ENCODE peak calls at places on chromosomes 12 and 14, in ten cellular contexts. One of them, this sample, is unnamed. For H3K4me1, the result is how much of the 10 kb centered on the place peaks cover.

GRCh38 chr12:6335451-6336078 is 6.3 kb downstream of the TNFRSF1A start:
- DNase-seq in A549: peak
- DNase-seq in sigmoid colon: peak
- DNase-seq in stomach: peak
- DNase-seq in IMR-90: peak
- DNase-seq in tibial nerve: peak
- DNase-seq in spleen: peak
- DNase-seq in uterus: peak
- DNase-seq in body of pancreas: peak
- DNase-seq in adrenal gland: peak
- DNase-seq in this sample: peak

GRCh38 chr14:102811971-102812370 is 34.7 kb downstream of the TRAF3 start:
- DNase-seq in stomach: no peak
- DNase-seq in body of pancreas: no peak
- DNase-seq in adrenal gland: no peak
- DNase-seq in sigmoid colon: no peak
- DNase-seq in uterus: no peak
- DNase-seq in IMR-90: no peak
- DNase-seq in A549: no peak
- DNase-seq in spleen: no peak
- DNase-seq in tibial nerve: no peak
- DNase-seq in this sample: no peak

GRCh38 chr14:55294603-55295002 is 23.4 kb downstream of the FBXO34 start:
- DNase-seq in adrenal gland: no peak
- DNase-seq in A549: no peak
- DNase-seq in spleen: no peak
- DNase-seq in tibial nerve: no peak
- DNase-seq in uterus: no peak
- DNase-seq in sigmoid colon: no peak
- DNase-seq in IMR-90: no peak
- DNase-seq in stomach: no peak
- DNase-seq in body of pancreas: no peak
- DNase-seq in this sample: no peak

GRCh38 chr14:68814376-68815287 is 21.8 kb upstream of the ZFP36L1 start:
- DNase-seq in IMR-90: peak
- DNase-seq in sigmoid colon: peak
- DNase-seq in spleen: peak
- DNase-seq in stomach: no peak
- DNase-seq in uterus: peak
- DNase-seq in adrenal gland: no peak
- DNase-seq in tibial nerve: peak
- DNase-seq in body of pancreas: peak
- DNase-seq in A549: peak
- DNase-seq in this sample: no peak

GRCh38 chr12:79988368-79988767 is 53.5 kb upstream of the PPP1R12A start:
- DNase-seq in stomach: no peak
- DNase-seq in IMR-90: peak
- DNase-seq in adrenal gland: no peak
- DNase-seq in sigmoid colon: no peak
- DNase-seq in A549: no peak
- DNase-seq in body of pancreas: no peak
- DNase-seq in uterus: no peak
- DNase-seq in tibial nerve: no peak
- DNase-seq in spleen: no peak
- DNase-seq in this sample: no peak

GRCh38 chr14:100192250-100192671 is 32.8 kb upstream of the DEGS2 start:
- DNase-seq in uterus: peak
- DNase-seq in stomach: no peak
- DNase-seq in spleen: peak
- DNase-seq in IMR-90: no peak
- DNase-seq in tibial nerve: no peak
- DNase-seq in body of pancreas: peak
- DNase-seq in A549: no peak
- DNase-seq in adrenal gland: peak
- DNase-seq in sigmoid colon: peak
- DNase-seq in this sample: peak

GRCh38 chr12:7431993-7432685 is 11.8 kb downstream of the CD163L1 start:
- DNase-seq in A549: no peak
- DNase-seq in uterus: no peak
- DNase-seq in adrenal gland: no peak
- DNase-seq in sigmoid colon: no peak
- DNase-seq in stomach: no peak
- DNase-seq in tibial nerve: no peak
- DNase-seq in IMR-90: peak
- DNase-seq in body of pancreas: no peak
- DNase-seq in spleen: no peak
- DNase-seq in this sample: no peak

GRCh38 chr14:101506921-101507300 is 54.4 kb upstream of the DIO3 start:
- DNase-seq in sigmoid colon: peak
- DNase-seq in IMR-90: no peak
- DNase-seq in stomach: peak
- DNase-seq in uterus: peak
- DNase-seq in adrenal gland: no peak
- DNase-seq in tibial nerve: no peak
- DNase-seq in spleen: peak
- DNase-seq in A549: no peak
- DNase-seq in body of pancreas: peak
- DNase-seq in this sample: no peak

DNA sequence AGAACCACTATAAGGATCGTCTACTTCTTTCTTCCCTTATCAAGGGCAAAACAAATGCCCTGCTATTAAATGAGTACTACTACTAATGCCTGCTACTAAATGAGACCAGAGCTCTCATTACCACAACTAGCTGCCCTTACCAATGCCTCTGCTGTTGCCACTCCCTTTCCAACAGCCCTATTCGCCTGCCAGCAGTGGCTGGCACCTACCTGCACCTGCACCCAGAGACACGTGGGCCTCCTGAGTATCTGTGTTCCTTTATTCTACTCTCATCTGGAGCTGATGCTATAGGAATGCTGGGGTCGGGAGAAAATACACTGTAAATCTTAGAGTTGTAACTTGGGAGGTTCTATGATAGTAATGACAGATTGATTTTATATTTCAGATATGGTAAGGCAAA is 174.7 kb downstream of the SLC2A13 start:
- DNase-seq in uterus: no peak
- DNase-seq in sigmoid colon: no peak
- DNase-seq in A549: no peak
- DNase-seq in stomach: no peak
- DNase-seq in body of pancreas: no peak
- DNase-seq in IMR-90: no peak
- DNase-seq in spleen: no peak
- DNase-seq in adrenal gland: no peak
- DNase-seq in tibial nerve: no peak
- DNase-seq in this sample: no peak
- H3K4me3 ChIP-seq in uterus: no peak
- H3K4me3 ChIP-seq in sigmoid colon: no peak
- H3K4me3 ChIP-seq in A549: no peak
- H3K4me3 ChIP-seq in stomach: no peak
- H3K4me3 ChIP-seq in body of pancreas: no peak
- H3K4me3 ChIP-seq in IMR-90: no peak
- H3K4me3 ChIP-seq in spleen: no peak
- H3K4me3 ChIP-seq in adrenal gland: no peak
- H3K4me3 ChIP-seq in tibial nerve: no peak
- H3K4me3 ChIP-seq in this sample: no peak

GRCh38 chr12:54296393-54297121 is 4.3 kb downstream of the NFE2 start:
- DNase-seq in body of pancreas: no peak
- DNase-seq in adrenal gland: no peak
- DNase-seq in IMR-90: no peak
- DNase-seq in stomach: no peak
- DNase-seq in A549: no peak
- DNase-seq in uterus: no peak
- DNase-seq in spleen: no peak
- DNase-seq in sigmoid colon: no peak
- DNase-seq in tibial nerve: no peak
- DNase-seq in this sample: no peak

GRCh38 chr12:54294914-54295566 is 5.8 kb downstream of the NFE2 start:
- DNase-seq in IMR-90: no peak
- DNase-seq in sigmoid colon: no peak
- DNase-seq in spleen: no peak
- DNase-seq in body of pancreas: no peak
- DNase-seq in adrenal gland: no peak
- DNase-seq in A549: no peak
- DNase-seq in stomach: no peak
- DNase-seq in tibial nerve: no peak
- DNase-seq in uterus: no peak
- DNase-seq in this sample: no peak

GRCh38 chr12:54292931-54293241 is 7.9 kb downstream of the NFE2 start:
- DNase-seq in uterus: no peak
- DNase-seq in IMR-90: no peak
- DNase-seq in adrenal gland: no peak
- DNase-seq in stomach: no peak
- DNase-seq in spleen: no peak
- DNase-seq in A549: no peak
- DNase-seq in body of pancreas: no peak
- DNase-seq in sigmoid colon: no peak
- DNase-seq in tibial nerve: no peak
- DNase-seq in this sample: no peak

GRCh38 chr12:54292083-54292930 is 8.5 kb downstream of the NFE2 start:
- DNase-seq in stomach: no peak
- DNase-seq in IMR-90: no peak
- DNase-seq in sigmoid colon: no peak
- DNase-seq in body of pancreas: no peak
- DNase-seq in tibial nerve: no peak
- DNase-seq in spleen: no peak
- DNase-seq in adrenal gland: no peak
- DNase-seq in uterus: no peak
- DNase-seq in A549: no peak
- DNase-seq in this sample: no peak

DNA sequence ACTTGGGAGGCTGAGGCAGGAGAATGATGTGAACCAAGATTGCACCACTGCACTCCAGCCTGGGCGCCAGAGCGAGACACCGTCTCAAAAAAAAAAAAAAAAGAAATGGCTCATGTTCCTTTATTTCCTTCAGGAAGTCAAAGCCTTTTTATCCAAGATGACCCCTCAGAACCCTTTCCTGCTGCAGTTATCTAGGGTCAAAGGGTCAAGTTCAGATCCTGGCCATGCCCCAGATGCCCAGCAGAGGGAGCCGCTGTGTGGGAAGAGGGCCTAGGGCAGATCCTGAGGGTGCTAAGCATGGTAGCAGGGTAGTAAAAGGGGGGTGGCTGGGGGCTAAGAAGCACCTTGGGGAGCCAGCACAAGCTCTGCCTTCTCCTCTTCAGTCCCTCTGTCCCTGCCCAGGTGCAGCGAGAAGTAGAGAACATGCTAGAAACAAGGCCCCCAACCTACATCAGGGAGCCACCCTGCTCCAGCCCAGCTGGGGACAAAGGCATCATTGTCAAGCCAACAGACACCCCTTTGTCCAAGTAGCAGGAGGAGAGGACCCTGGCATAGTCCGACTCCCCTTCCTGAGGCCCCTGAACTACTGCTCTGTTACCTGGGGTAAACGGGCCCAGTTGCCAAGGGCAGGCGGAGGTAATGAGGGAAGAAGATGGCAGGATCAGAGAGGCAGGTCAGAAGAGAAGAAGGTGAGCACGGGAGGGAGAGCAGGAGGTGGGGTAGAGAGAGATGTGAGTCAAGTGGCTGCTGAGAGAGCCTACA is 6.5 kb downstream of the NFE2 start:
- DNase-seq in uterus: no peak
- DNase-seq in spleen: peak
- DNase-seq in body of pancreas: peak
- DNase-seq in sigmoid colon: no peak
- DNase-seq in tibial nerve: peak
- DNase-seq in A549: peak
- DNase-seq in IMR-90: no peak
- DNase-seq in stomach: peak
- DNase-seq in adrenal gland: peak
- DNase-seq in this sample: no peak
- TF ChIP-seq POLR2A in uterus: no peak
- TF ChIP-seq POLR2A in spleen: no peak
- TF ChIP-seq POLR2A in body of pancreas: no peak
- TF ChIP-seq POLR2A in sigmoid colon: no peak
- TF ChIP-seq POLR2A in tibial nerve: no peak
- TF ChIP-seq POLR2A in A549: no peak
- TF ChIP-seq POLR2A in IMR-90: no peak
- TF ChIP-seq POLR2A in stomach: no peak
- TF ChIP-seq POLR2A in adrenal gland: no peak
- TF ChIP-seq POLR2A in this sample: no peak

DNA sequence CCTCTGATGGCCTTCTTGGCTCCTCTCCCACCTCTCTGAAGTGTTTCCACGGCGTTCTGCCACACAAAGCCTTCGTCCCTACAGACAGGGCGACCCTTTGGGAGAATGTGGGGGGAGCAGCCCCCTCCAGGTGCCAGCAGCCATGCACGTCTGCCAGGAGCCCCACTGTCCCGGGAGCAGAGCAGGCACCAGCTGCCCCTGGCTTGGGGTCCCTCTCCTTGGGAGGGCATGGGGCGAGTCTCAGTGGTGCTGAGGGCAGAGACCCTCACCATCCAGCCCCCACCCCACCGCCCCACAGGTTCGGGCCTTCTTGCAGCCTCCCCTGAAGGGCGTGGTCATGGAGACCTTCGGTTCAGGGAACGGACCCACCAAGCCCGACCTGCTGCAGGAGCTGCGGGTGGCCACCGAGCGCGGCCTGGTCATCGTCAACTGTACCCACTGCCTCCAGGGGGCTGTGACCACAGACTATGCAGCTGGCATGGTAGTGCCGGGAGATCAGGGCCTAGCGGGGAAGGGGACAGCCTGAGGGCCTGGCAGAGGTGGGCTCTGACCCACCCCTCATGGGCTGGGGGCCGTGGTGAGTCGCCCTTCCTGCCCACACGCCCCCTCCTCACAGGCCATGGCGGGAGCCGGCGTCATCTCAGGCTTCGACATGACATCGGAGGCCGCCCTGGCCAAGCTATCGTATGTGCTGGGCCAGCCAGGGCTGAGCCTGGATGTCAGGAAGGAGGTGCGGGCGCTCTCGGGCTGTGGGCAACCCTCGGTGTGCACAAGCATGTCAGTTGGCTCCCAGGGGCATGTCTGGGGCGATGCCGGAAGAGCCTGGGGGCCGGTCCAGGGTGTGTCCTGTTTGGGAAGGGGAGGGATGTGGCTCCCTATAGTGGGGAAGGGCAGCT is 18.8 kb downstream of the ASPG start:
- DNase-seq in sigmoid colon: no peak
- DNase-seq in IMR-90: no peak
- DNase-seq in tibial nerve: no peak
- DNase-seq in body of pancreas: peak
- DNase-seq in A549: no peak
- DNase-seq in stomach: no peak
- DNase-seq in adrenal gland: no peak
- DNase-seq in uterus: no peak
- DNase-seq in spleen: peak
- DNase-seq in this sample: peak
- H3K4me1 ChIP-seq in sigmoid colon: under half
- H3K4me1 ChIP-seq in IMR-90: under half
- H3K4me1 ChIP-seq in tibial nerve: under half
- H3K4me1 ChIP-seq in body of pancreas: under half
- H3K4me1 ChIP-seq in A549: under half
- H3K4me1 ChIP-seq in stomach: under half
- H3K4me1 ChIP-seq in adrenal gland: under half
- H3K4me1 ChIP-seq in uterus: under half
- H3K4me1 ChIP-seq in spleen: under half
- H3K4me1 ChIP-seq in this sample: under half

GRCh38 chr14:21913759-21914158 is 240.1 kb upstream of the OR4E1 start:
- DNase-seq in IMR-90: peak
- DNase-seq in uterus: peak
- DNase-seq in stomach: peak
- DNase-seq in spleen: no peak
- DNase-seq in tibial nerve: peak
- DNase-seq in A549: peak
- DNase-seq in sigmoid colon: no peak
- DNase-seq in body of pancreas: peak
- DNase-seq in adrenal gland: peak
- DNase-seq in this sample: no peak

GRCh38 chr14:21915814-21916213 is 242.2 kb upstream of the OR4E1 start:
- DNase-seq in sigmoid colon: no peak
- DNase-seq in stomach: peak
- DNase-seq in adrenal gland: no peak
- DNase-seq in IMR-90: no peak
- DNase-seq in A549: peak
- DNase-seq in tibial nerve: no peak
- DNase-seq in spleen: no peak
- DNase-seq in body of pancreas: peak
- DNase-seq in uterus: no peak
- DNase-seq in this sample: no peak

GRCh38 chr14:21921453-21921852 is 247.8 kb upstream of the OR4E1 start:
- DNase-seq in uterus: no peak
- DNase-seq in A549: no peak
- DNase-seq in sigmoid colon: no peak
- DNase-seq in stomach: no peak
- DNase-seq in IMR-90: no peak
- DNase-seq in tibial nerve: no peak
- DNase-seq in adrenal gland: no peak
- DNase-seq in spleen: no peak
- DNase-seq in body of pancreas: no peak
- DNase-seq in this sample: no peak

GRCh38 chr14:21923820-21924219 is 250.2 kb upstream of the OR4E1 start:
- DNase-seq in spleen: no peak
- DNase-seq in uterus: no peak
- DNase-seq in body of pancreas: no peak
- DNase-seq in stomach: no peak
- DNase-seq in adrenal gland: no peak
- DNase-seq in tibial nerve: no peak
- DNase-seq in A549: no peak
- DNase-seq in sigmoid colon: no peak
- DNase-seq in IMR-90: no peak
- DNase-seq in this sample: no peak

GRCh38 chr14:21917699-21918436 is 244.2 kb upstream of the OR4E1 start:
- DNase-seq in spleen: no peak
- DNase-seq in IMR-90: peak
- DNase-seq in A549: peak
- DNase-seq in sigmoid colon: no peak
- DNase-seq in stomach: peak
- DNase-seq in adrenal gland: peak
- DNase-seq in tibial nerve: peak
- DNase-seq in body of pancreas: peak
- DNase-seq in uterus: peak
- DNase-seq in this sample: no peak
- H3K4me3 ChIP-seq in spleen: no peak
- H3K4me3 ChIP-seq in IMR-90: no peak
- H3K4me3 ChIP-seq in A549: no peak
- H3K4me3 ChIP-seq in sigmoid colon: peak
- H3K4me3 ChIP-seq in stomach: no peak
- H3K4me3 ChIP-seq in adrenal gland: peak
- H3K4me3 ChIP-seq in tibial nerve: no peak
- H3K4me3 ChIP-seq in body of pancreas: no peak
- H3K4me3 ChIP-seq in uterus: no peak
- H3K4me3 ChIP-seq in this sample: no peak